ENCODE peak calls at places on chromosomes 16 and 17, in nine cellular contexts. B is left lung, U is endothelial cell of umbilical vein, P is ascending aorta, Z is right atrium auricular region, A is stomach, N is AG10803, H is spleen, Q is fibroblast of lung. S is an unnamed sample.

GRCh38 chr17:3385869-3386816 is at the start of gene OR3A2:
- DNase-seq in B (no peak), U (no peak), P (no peak), Z (no peak), A (no peak), N (no peak), H (no peak), Q (no peak), S (no peak)

GRCh38 chr17:79833744-79834574 is 5.3 kb downstream of the CBX4 start:
- DNase-seq in B (peak; percentile 33), U (no peak), P (no peak), Z (no peak), A (no peak), N (no peak), H (peak; percentile 78), Q (no peak), S (no peak)

GRCh38 chr16:29304251-29304900 is 102.1 kb downstream of the NPIPB11 start:
- DNase-seq in B (no peak), U (no peak), P (no peak), Z (no peak), A (no peak), N (no peak), H (no peak), Q (peak; percentile 28), S (no peak)

GRCh38 chr16:89193021-89193575 is 7.2 kb downstream of the SLC22A31 start:
- DNase-seq in B (peak; percentile 92), U (peak; percentile 79), P (peak; percentile 66), Z (no peak), A (peak; percentile 62), N (peak; percentile 93), H (peak; percentile 89), Q (no peak), S (no peak)

GRCh38 chr16:81808933-81809480 is 29.9 kb downstream of the PLCG2 start:
- DNase-seq in B (no peak), U (no peak), P (no peak), Z (no peak), A (no peak), N (no peak), H (peak; percentile 85), Q (no peak), S (no peak)

GRCh38 chr16:17461951-17462729 is 8.6 kb downstream of the XYLT1 start:
- DNase-seq in B (no peak), U (no peak), P (no peak), Z (no peak), A (no peak), N (no peak), H (peak; percentile 86), Q (no peak), S (no peak)

GRCh38 chr16:55051571-55051970 is 120.9 kb downstream of the IRX5 start:
- DNase-seq in B (no peak), U (no peak), P (peak; percentile 28), Z (no peak), A (no peak), N (no peak), H (peak; percentile 37), Q (no peak), S (no peak)

GRCh38 chr17:36153887-36154576 is 22.4 kb downstream of the TBC1D3B start:
- DNase-seq in B (no peak), U (no peak), P (no peak), Z (no peak), A (no peak), N (no peak), H (no peak), Q (no peak), S (no peak)

GRCh38 chr16:89357460-89357859 is 132.9 kb downstream of the ANKRD11 start:
- DNase-seq in B (peak; percentile 64), U (no peak), P (no peak), Z (no peak), A (no peak), N (no peak), H (peak; percentile 84), Q (no peak), S (no peak)

GRCh38 chr16:12231666-12232065 is 255.1 kb downstream of the SNX29 start:
- DNase-seq in B (no peak), U (peak; percentile 9), P (no peak), Z (no peak), A (no peak), N (peak; percentile 73), H (no peak), Q (peak; percentile 81), S (peak; percentile 39)

GRCh38 chr17:5854871-5855554 is 215.2 kb upstream of the WSCD1 start:
- DNase-seq in B (no peak), U (no peak), P (no peak), Z (no peak), A (no peak), N (no peak), H (no peak), Q (no peak), S (no peak)

GRCh38 chr16:69111831-69112230 is 6.4 kb downstream of the HAS3 start:
- DNase-seq in B (peak; percentile 14), U (no peak), P (no peak), Z (no peak), A (no peak), N (no peak), H (peak; percentile 45), Q (no peak), S (no peak)

DNA sequence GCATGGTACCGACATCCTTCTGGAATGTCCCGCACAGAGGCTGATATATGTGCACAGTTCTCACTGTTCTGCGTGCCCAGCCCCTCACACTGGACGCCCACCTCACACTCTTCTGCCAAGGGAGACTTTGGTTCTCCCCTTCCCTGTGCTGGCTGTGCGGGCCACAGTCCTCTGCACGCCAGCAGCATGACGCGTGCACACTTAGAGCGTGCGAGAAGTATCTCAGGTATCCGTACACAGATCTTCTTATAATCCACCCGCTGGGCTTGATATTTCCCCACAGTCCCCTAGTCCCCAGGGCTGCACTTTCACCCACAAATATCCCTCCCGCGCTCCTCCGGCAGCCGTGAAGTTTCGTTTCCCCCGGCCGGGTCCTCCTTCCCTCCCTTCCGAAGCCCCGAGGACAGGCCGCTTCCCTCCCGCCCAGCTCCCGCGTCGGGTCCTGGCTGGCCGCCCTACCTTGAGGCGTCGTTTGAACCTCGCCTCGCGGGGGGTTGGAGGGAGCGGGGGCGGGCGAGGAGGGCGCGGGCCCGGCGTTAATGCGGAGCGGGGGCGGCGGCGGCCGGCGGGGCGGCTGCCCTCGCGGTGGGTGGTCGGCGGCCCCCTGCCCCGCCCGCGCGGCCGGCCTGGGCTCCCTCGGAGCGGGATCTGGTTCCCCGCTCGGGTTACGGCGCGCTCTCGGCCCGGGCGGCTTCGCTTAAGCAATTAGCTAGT is 5.0 kb upstream of the FOXF1 start:
- DNase-seq in B (no peak), U (no peak), P (no peak), Z (no peak), A (no peak), N (no peak), H (no peak), Q (peak; percentile 36), S (no peak)
- TF ChIP-seq CTCF in B (no peak), U (no peak), P (no peak), Z (no peak), A (no peak), N (no peak), H (no peak), Q (no peak), S (no peak)

DNA sequence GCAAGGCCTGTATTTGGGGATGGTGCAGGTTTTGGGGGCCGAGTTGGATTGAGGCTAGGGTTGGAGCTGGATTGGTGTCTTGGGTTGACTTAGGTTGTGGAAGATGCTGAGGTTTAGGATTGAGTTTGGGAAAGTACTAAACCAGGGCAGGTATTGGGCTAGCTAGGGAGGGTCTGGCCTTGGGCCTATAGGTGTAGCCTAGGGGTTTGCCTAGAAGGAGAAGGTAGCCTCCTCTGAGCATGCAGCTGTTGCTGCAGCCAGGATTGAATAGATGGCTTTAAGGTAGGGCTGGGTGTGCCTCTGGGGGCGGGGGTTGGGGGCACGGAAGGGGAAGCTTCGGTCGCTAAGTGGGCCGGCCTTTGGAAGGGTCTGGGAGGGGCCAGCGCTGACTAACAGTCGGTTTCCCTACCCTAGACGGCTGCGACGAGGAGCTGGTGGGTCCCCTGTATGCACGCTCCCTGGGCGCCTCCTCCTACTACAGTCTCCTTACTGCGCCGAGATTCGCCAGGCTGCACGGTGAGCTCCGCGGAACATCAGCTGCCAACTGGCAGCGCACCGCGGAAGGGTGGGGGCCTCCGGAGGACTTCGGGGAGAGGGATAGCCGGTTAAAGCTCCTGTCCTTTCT is 1.2 kb downstream of the CNTNAP1 start:
- DNase-seq in B (no peak), U (peak; percentile 32), P (no peak), Z (peak; percentile 64), A (peak; percentile 63), N (no peak), H (no peak), Q (no peak), S (no peak)
- H3K4me3 ChIP-seq in B (peak overlapping the region; percentile 42), U (peak overlapping the region; percentile 48), P (peak overlapping the region; percentile 66), Z (peak overlapping the region; percentile 37), A (peak overlapping the region; percentile 59), N (peak overlapping the region; percentile 73), H (peak overlapping the region; percentile 35), Q (peak overlapping the region; percentile 62), S (peak overlapping the region; percentile 68)

GRCh38 chr17:19397556-19398041 is 10.6 kb upstream of the MFAP4 start:
- DNase-seq in B (peak; percentile 18), U (no peak), P (no peak), Z (no peak), A (no peak), N (no peak), H (peak; percentile 27), Q (no peak), S (no peak)
- TF ChIP-seq CTCF in B (no peak), U (no peak), P (no peak), Z (no peak), A (no peak), N (no peak), H (peak; percentile 15), Q (no peak), S (peak; percentile 21)

GRCh38 chr17:42421479-42422332 is 1.4 kb downstream of the CAVIN1 start:
- DNase-seq in B (peak; percentile 50), U (peak; percentile 48), P (peak; percentile 81), Z (no peak), A (peak; percentile 28), N (peak; percentile 68), H (peak; percentile 78), Q (peak; percentile 49), S (no peak)
- H3K4me3 ChIP-seq in B (peak overlapping the region; percentile 69), U (peak overlapping the region; percentile 84), P (peak overlapping the region; percentile 100), Z (peak overlapping the region; percentile 94), A (peak overlapping the region; percentile 67), N (peak overlapping the region; percentile 99), H (peak overlapping the region; percentile 63), Q (peak overlapping the region; percentile 89), S (peak overlapping the region; percentile 97)

DNA sequence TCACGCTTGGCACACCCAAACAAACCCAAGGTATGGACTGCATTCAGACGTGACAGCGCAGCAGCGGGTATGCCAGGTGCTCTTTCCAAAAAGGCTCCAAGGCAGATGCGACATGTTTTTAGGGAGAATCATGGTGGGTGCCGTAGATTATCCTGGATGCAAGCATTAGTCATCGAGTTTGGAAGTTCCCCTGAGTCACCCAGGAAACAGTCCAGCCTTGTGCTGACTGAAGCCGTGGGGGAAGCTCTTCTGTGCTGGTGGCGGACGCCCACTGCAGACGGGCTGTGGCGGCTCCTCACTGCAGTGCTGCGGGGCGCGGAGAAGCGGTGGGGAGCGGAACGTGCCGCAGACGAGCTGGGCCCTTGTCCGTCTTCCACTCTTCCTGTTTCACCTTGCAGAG is 13.9 kb downstream of the JPT2 start:
- DNase-seq in B (no peak), U (no peak), P (no peak), Z (no peak), A (no peak), N (peak; percentile 40), H (no peak), Q (peak; percentile 45), S (peak; percentile 83)
- TF ChIP-seq CTCF in B (no peak), U (no peak), P (no peak), Z (no peak), A (no peak), N (no peak), H (no peak), Q (no peak), S (no peak)

S was measured in choroid plexus epithelial cell.